ENCODE peak calls at places on chromosomes 12 and 14, in eight cellular contexts. L is HepG2, S is astrocyte, H is fibroblast of lung, U is mesendoderm, P is neural progenitor cell, O is mammary epithelial cell, J is PC-3. C is an unnamed sample.
A peak's percentile ranks its signal among the peaks of the same experiment; 100 is the strongest.

GRCh38 chr14:54902143-54902520 is 494 bp downstream of the GCH1 start:
- DNase-seq in L (peak; percentile 62), S (peak; percentile 17), H (peak; percentile 32), U (peak; percentile 84), P (peak; percentile 77), O (peak; percentile 71), J (peak; percentile 85), C (peak; percentile 50)

GRCh38 chr12:121391619-121392324 is 8.1 kb upstream of the RNF34 start:
- DNase-seq in L (no peak), S (peak; percentile 2), H (peak; percentile 59), U (no peak), P (no peak), O (peak; percentile 3), J (no peak), C (peak; percentile 76)

GRCh38 chr14:50039734-50040400 is 76.5 kb downstream of the VCPKMT start:
- DNase-seq in L (peak; percentile 39), S (peak; percentile 57), H (no peak), U (peak; percentile 60), P (no peak), O (peak; percentile 91), J (peak; percentile 44), C (no peak)

GRCh38 chr14:89466460-89466859 is 49.4 kb upstream of the FOXN3 start:
- DNase-seq in L (no peak), S (no peak), H (no peak), U (peak; percentile 76), P (no peak), O (no peak), J (no peak), C (no peak)

GRCh38 chr12:121330195-121330594 is 22.0 kb downstream of the ANAPC5 start:
- DNase-seq in L (no peak), S (no peak), H (no peak), U (no peak), P (no peak), O (no peak), J (no peak), C (no peak)

GRCh38 chr12:58914457-58914856 is 5.8 kb downstream of the LRIG3 start:
- DNase-seq in L (no peak), S (no peak), H (no peak), U (no peak), P (no peak), O (no peak), J (no peak), C (no peak)

GRCh38 chr12:101935769-101936741 is 58.7 kb downstream of the DRAM1 start:
- DNase-seq in L (no peak), S (peak; percentile 97), H (peak; percentile 96), U (peak; percentile 86), P (no peak), O (peak; percentile 96), J (peak; percentile 37), C (peak; percentile 91)

GRCh38 chr14:64185184-64185583 is 109.0 kb downstream of the ESR2 start:
- DNase-seq in L (no peak), S (no peak), H (no peak), U (no peak), P (no peak), O (no peak), J (no peak), C (no peak)

GRCh38 chr14:88005050-88005481 is at the start of gene GPR65:
- DNase-seq in L (no peak), S (no peak), H (no peak), U (no peak), P (no peak), O (no peak), J (no peak), C (no peak)

GRCh38 chr14:49467091-49467490 is 119.1 kb downstream of the RPS29 start:
- DNase-seq in L (no peak), S (no peak), H (no peak), U (no peak), P (no peak), O (no peak), J (no peak), C (no peak)

GRCh38 chr12:91538418-91538817 is 355.8 kb upstream of the DCN start:
- DNase-seq in L (no peak), S (no peak), H (no peak), U (no peak), P (no peak), O (no peak), J (no peak), C (no peak)

GRCh38 chr12:109309441-109310246 is 560 bp upstream of the FOXN4 start:
- DNase-seq in L (no peak), S (no peak), H (no peak), U (peak; percentile 39), P (peak; percentile 66), O (no peak), J (no peak), C (peak; percentile 71)

GRCh38 chr12:59322473-59322872 is 273.4 kb upstream of the SLC16A7 start:
- DNase-seq in L (no peak), S (no peak), H (no peak), U (no peak), P (no peak), O (no peak), J (no peak), C (no peak)

GRCh38 chr12:117857632-117858274 is 111.0 kb downstream of the KSR2 start:
- DNase-seq in L (peak; percentile 35), S (peak; percentile 14), H (peak; percentile 28), U (peak; percentile 85), P (peak; percentile 67), O (peak; percentile 41), J (peak; percentile 88), C (peak; percentile 28)

GRCh38 chr12:3313066-3313465 is 177.9 kb upstream of the PRMT8 start:
- DNase-seq in L (no peak), S (peak; percentile 82), H (peak; percentile 46), U (no peak), P (no peak), O (peak; percentile 57), J (peak; percentile 86), C (no peak)

GRCh38 chr12:118109088-118109487 is 5.3 kb upstream of the VSIG10 start:
- DNase-seq in L (no peak), S (no peak), H (no peak), U (no peak), P (no peak), O (no peak), J (no peak), C (no peak)

GRCh38 chr14:52006361-52006760 is 17.0 kb downstream of the RTRAF start:
- DNase-seq in L (no peak), S (no peak), H (no peak), U (no peak), P (no peak), O (no peak), J (no peak), C (no peak)

GRCh38 chr14:23640524-23641141 is 4.5 kb downstream of the DHRS2 start:
- DNase-seq in L (peak; percentile 54), S (no peak), H (peak; percentile 67), U (peak; percentile 43), P (no peak), O (peak; percentile 16), J (peak; percentile 72), C (no peak)
- H3K4me2 ChIP-seq in L (peak overlapping the region; percentile 80), S (no peak overlapping the region), H (no peak overlapping the region), U (no peak overlapping the region), P (no peak overlapping the region), O (no peak overlapping the region), J (peak overlapping the region; percentile 11), C (no peak overlapping the region)

GRCh38 chr14:104640681-104641080 is 36.1 kb upstream of the TMEM179 start:
- DNase-seq in L (no peak), S (no peak), H (no peak), U (no peak), P (no peak), O (no peak), J (no peak), C (no peak)

GRCh38 chr14:104638190-104638589 is 33.6 kb upstream of the TMEM179 start:
- DNase-seq in L (no peak), S (no peak), H (no peak), U (no peak), P (peak; percentile 32), O (no peak), J (no peak), C (no peak)

GRCh38 chr14:104639481-104639880 is 34.9 kb upstream of the TMEM179 start:
- DNase-seq in L (no peak), S (no peak), H (no peak), U (no peak), P (no peak), O (no peak), J (no peak), C (no peak)

GRCh38 chr14:104638927-104639450 is 34.4 kb upstream of the TMEM179 start:
- DNase-seq in L (no peak), S (no peak), H (no peak), U (no peak), P (no peak), O (no peak), J (no peak), C (no peak)

DNA sequence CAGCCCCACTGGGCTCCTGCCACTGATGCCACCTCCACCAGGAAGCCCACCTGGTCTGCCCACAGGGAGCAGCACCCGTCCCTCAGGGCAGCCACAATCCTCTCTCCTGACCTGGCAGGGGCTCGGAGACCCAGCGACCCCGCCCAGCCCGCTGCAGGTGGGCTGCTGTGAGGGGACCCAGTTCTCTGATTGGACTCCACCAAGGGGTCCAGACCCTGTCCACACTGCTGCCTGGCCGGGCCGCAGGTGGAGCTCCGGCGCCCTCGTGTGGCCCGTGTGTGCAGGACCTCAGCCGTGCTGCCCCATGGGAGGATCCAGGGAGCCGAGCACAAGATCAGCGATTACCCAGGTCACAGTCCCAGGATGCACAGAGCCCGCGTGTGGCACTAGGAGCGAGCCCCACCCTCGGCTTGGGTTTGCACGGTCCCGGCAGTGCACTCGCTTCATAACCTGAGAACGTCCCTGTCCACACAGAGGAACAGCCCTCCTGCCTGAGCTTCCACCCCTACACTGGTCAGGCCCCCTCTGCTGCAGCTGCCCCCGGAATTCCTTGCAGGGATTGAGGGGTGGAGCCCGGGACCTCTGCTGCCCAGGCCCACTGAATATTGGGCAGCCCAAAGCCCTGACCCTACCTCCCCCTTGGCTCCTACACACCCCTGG is 35.4 kb upstream of the TMEM179 start:
- DNase-seq in L (peak; percentile 32), S (no peak), H (peak; percentile 41), U (peak; percentile 86), P (peak; percentile 89), O (peak; percentile 30), J (peak; percentile 73), C (peak; percentile 9)
- H3K4me2 ChIP-seq in L (peak overlapping the region; percentile 1), S (peak overlapping the region; percentile 39), H (no peak overlapping the region), U (no peak overlapping the region), P (peak overlapping the region; percentile 63), O (no peak overlapping the region), J (peak overlapping the region; percentile 55), C (no peak overlapping the region)

GRCh38 chr14:53152627-53152908 is 555 bp downstream of the DDHD1 start:
- DNase-seq in L (no peak), S (no peak), H (peak; percentile 17), U (no peak), P (no peak), O (peak; percentile 55), J (no peak), C (no peak)
- H3K4me2 ChIP-seq in L (peak overlapping the region; percentile 80), S (peak overlapping the region; percentile 89), H (peak overlapping the region; percentile 70), U (peak overlapping the region; percentile 39), P (peak overlapping the region; percentile 87), O (peak overlapping the region; percentile 83), J (peak overlapping the region; percentile 83), C (peak overlapping the region; percentile 79)

DNA sequence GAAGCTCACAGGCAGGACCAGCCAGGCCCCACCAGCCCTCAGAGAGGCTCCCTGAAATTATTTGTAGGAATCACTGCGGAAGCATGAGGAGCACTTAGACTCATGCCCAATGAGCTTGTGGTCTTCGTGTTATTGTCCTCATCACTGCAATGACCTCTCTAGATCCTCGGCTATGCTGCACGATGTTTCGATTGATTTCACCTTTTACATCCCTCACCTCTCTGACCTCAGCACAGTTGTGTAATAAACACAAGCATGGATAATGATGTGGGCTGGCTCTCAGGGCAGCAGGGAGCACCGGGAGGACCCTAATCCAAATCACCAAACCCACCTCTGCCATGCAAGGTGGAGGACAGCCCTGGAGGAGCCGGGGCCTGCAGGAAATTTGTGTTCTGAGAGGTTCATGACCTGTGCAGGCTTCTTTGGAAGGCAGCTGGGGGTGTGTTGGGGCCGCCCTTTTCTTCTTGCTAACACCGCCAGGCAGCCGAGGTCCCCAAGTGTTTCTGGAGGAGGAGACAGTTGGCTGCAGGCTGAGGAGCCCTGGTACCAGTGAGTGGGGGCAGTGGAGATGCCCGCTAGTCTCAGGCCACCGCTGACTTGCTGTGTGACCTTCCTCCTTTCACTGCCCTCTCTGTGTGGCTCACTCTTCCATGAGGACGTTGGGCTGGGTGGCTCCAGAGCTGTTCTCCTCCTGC is 29.5 kb upstream of the EML1 start:
- DNase-seq in L (no peak), S (no peak), H (no peak), U (no peak), P (no peak), O (no peak), J (no peak), C (no peak)
- H3K4me2 ChIP-seq in L (no peak overlapping the region), S (no peak overlapping the region), H (no peak overlapping the region), U (no peak overlapping the region), P (no peak overlapping the region), O (no peak overlapping the region), J (no peak overlapping the region), C (no peak overlapping the region)